ENCODE peak calls at places on chromosomes 2 and 18, in seven cellular contexts. O is fibroblast of pulmonary artery, S is foreskin fibroblast, V is gastrocnemius medialis, C is AG10803, T is HCT116, N is fibroblast of mammary gland. I is an unnamed sample.

GRCh38 chr2:28978606-28979005 is 2.5 kb upstream of the TOGARAM2 start:
- DNase-seq in V (no peak), C (no peak), N (no peak), T (no peak), S (no peak), O (no peak), I (no peak)

GRCh38 chr2:221758076-221758475 is 186.0 kb upstream of the EPHA4 start:
- DNase-seq in S (no peak), N (no peak), O (peak; percentile 23), C (no peak), V (no peak), T (no peak), I (no peak)

GRCh38 chr2:95670167-95670566 is 78.4 kb downstream of the TRIM43 start:
- DNase-seq in C (peak; percentile 85), N (peak; percentile 43), S (peak; percentile 69), O (peak; percentile 33), V (no peak), T (no peak), I (no peak)

GRCh38 chr2:10490806-10491291 is 42.7 kb upstream of the ODC1 start:
- DNase-seq in C (no peak), S (no peak), V (no peak), O (no peak), T (no peak), N (no peak), I (no peak)

GRCh38 chr2:210818473-210818872 is 262.1 kb downstream of the CPS1 start:
- DNase-seq in N (no peak), O (no peak), C (no peak), T (no peak), S (no peak), V (no peak), I (no peak)

GRCh38 chr18:7958897-7959146 is 391.7 kb downstream of the PTPRM start:
- DNase-seq in C (no peak), S (no peak), O (no peak), V (no peak), N (no peak), T (no peak), I (no peak)

GRCh38 chr18:58174285-58174684 is 130.3 kb downstream of the NEDD4L start:
- DNase-seq in S (no peak), N (no peak), O (no peak), T (no peak), C (no peak), V (no peak), I (no peak)

GRCh38 chr18:62325806-62326645 is 916 bp downstream of the TNFRSF11A start:
- DNase-seq in C (peak; percentile 1), V (no peak), T (no peak), O (peak; percentile 16), S (peak; percentile 41), N (peak; percentile 10), I (no peak)

GRCh38 chr18:12359515-12359927 is 17.5 kb downstream of the AFG3L2 start:
- DNase-seq in T (no peak), O (peak; percentile 40), N (peak; percentile 68), V (no peak), S (peak; percentile 14), C (no peak), I (no peak)

GRCh38 chr2:120208381-120209353 is 14.5 kb downstream of the TMEM185B start:
- DNase-seq in O (no peak), S (no peak), T (no peak), C (no peak), N (no peak), V (no peak), I (no peak)

GRCh38 chr2:200590090-200590489 is 4.3 kb downstream of the AOX1 start:
- DNase-seq in N (peak; percentile 84), O (peak; percentile 39), V (peak; percentile 80), S (peak; percentile 84), T (no peak), C (peak; percentile 70), I (no peak)

GRCh38 chr2:43458002-43458628 is 137.7 kb downstream of the THADA start:
- DNase-seq in O (peak; percentile 60), C (peak; percentile 83), V (no peak), N (peak; percentile 96), T (no peak), S (peak; percentile 85), I (no peak)

GRCh38 chr2:229342376-229342775 is 71.3 kb upstream of the PID1 start:
- DNase-seq in T (peak; percentile 26), N (peak; percentile 51), V (no peak), O (peak; percentile 59), C (no peak), S (peak; percentile 54), I (no peak)

GRCh38 chr2:216571909-216572513 is 61.2 kb upstream of the IGFBP2 start:
- DNase-seq in T (no peak), S (no peak), N (no peak), V (no peak), O (no peak), C (no peak), I (no peak)

GRCh38 chr2:95297088-95297487 is at the start of gene KCNIP3:
- DNase-seq in S (peak; percentile 27), C (no peak), N (no peak), T (no peak), O (no peak), V (no peak), I (no peak)

GRCh38 chr2:191122638-191123294 is 28.0 kb downstream of the STAT4 start:
- DNase-seq in S (no peak), T (no peak), N (no peak), O (no peak), V (no peak), C (no peak), I (no peak)

GRCh38 chr18:63336366-63337099 is 17.0 kb upstream of the BCL2 start:
- DNase-seq in N (peak; percentile 97), T (peak; percentile 57), O (peak; percentile 92), V (no peak), S (peak; percentile 95), C (peak; percentile 93), I (peak; percentile 69)

GRCh38 chr18:31557446-31557845 is 34.2 kb upstream of the TTR start:
- DNase-seq in N (no peak), T (no peak), O (no peak), C (no peak), V (no peak), S (no peak), I (no peak)
- TF ChIP-seq CTCF in N (no peak), T (no peak), O (no peak), C (no peak), V (no peak), S (no peak), I (no peak)

GRCh38 chr2:154394600-154394999 is 303.9 kb upstream of the KCNJ3 start:
- DNase-seq in O (no peak), C (no peak), S (no peak), T (no peak), N (no peak), V (no peak), I (no peak)

GRCh38 chr2:154392256-154392655 is 306.2 kb upstream of the KCNJ3 start:
- DNase-seq in O (no peak), S (no peak), N (no peak), C (no peak), V (no peak), T (no peak), I (no peak)

GRCh38 chr2:154386186-154386585 is 312.3 kb upstream of the KCNJ3 start:
- DNase-seq in O (no peak), C (no peak), N (no peak), V (no peak), S (no peak), T (no peak), I (no peak)

DNA sequence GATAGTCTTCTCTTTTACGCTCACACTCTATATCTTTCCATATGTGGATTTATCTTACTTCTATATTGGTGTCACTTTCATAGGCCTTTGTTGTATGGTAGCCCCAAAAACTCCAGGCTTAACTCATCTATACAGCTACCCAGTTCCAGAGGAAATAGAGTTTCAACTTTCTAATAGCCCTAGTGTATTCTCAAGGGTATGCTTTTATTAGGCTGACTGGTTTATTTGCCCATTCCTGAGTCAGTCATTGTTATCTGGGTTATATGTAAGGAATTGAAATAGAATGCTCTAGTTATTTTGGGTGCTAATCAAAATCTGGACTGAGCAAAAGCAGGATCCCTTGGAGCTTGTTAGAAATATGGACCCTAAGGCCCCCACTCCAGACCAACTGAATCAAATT is 307.4 kb upstream of the KCNJ3 start:
- DNase-seq in S (no peak), N (no peak), O (no peak), C (no peak), T (no peak), V (no peak), I (no peak)
- TF ChIP-seq CTCF in S (no peak), N (no peak), O (no peak), C (no peak), T (no peak), V (no peak), I (no peak)

GRCh38 chr2:135657806-135658582 is 83.7 kb upstream of the UBXN4 start:
- DNase-seq in C (no peak), V (no peak), N (no peak), S (no peak), O (no peak), T (no peak), I (no peak)
- TF ChIP-seq CTCF in C (no peak), V (no peak), N (no peak), S (no peak), O (no peak), T (no peak), I (no peak)

GRCh38 chr2:105937498-105937897 is 192.8 kb downstream of the NCK2 start:
- DNase-seq in O (no peak), T (no peak), C (no peak), S (no peak), V (no peak), N (no peak), I (no peak)
- TF ChIP-seq CTCF in O (no peak), T (no peak), C (no peak), S (no peak), V (no peak), N (no peak), I (no peak)

DNA sequence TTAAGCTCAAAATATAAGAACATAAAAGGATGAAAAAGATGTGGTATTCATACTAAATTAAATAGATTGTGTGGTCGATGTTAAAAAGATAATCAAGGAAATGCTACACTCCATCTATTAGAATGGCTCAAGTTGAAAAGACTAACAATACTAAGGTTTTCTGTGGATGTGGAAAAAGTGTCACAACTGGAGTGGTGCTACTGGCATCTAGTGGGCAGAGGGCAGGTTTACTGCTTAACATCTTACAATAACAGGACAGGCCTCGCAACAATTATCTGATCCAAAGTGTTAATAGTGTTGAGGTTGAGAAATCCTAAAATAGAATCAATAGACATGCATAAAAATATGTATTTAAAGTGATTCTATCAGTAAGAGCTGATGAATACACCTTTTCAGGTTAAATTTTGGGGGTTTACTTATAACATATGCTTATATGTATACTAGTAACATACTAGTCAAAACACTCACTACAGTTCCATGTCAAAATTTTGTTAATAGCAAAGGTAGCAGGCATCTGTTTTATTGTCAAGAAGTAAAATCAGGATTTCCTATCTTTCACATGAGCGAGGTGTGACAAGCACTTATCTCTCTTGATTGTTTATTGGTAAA is 91.5 kb upstream of the TMEFF2 start:
- DNase-seq in C (peak; percentile 45), N (peak; percentile 77), T (peak; percentile 31), O (peak; percentile 82), S (peak; percentile 78), V (no peak), I (peak; percentile 15)
- TF ChIP-seq CTCF in C (peak; percentile 66), N (peak; percentile 78), T (peak; percentile 64), O (peak; percentile 79), S (peak; percentile 55), V (no peak), I (peak; percentile 65)

GRCh38 chr2:112542974-112543760 is 902 bp downstream of the POLR1B start:
- DNase-seq in S (peak; percentile 56), V (no peak), N (peak; percentile 21), O (peak; percentile 10), T (peak; percentile 13), C (peak; percentile 8), I (no peak)
- TF ChIP-seq CTCF in S (no peak), V (no peak), N (no peak), O (no peak), T (no peak), C (no peak), I (no peak)